ENCODE peak calls at places on chromosomes 13 and 19, in six cellular contexts. Q, L, I, D, H and K are unnamed samples.

GRCh38 chr13:94825507-94825906 is 113.2 kb upstream of the SOX21 start:
- DNase-seq in D (no peak), Q (no peak), H (no peak), I (peak), L (no peak), K (peak)

GRCh38 chr13:40061466-40062450 is 406.3 kb downstream of the COG6 start:
- DNase-seq in I (no peak), Q (no peak), D (no peak), L (no peak), H (no peak), K (no peak)

GRCh38 chr13:42816538-42816937 is 35.2 kb downstream of the FAM216B start:
- DNase-seq in Q (no peak), L (no peak), H (no peak), D (no peak), I (no peak), K (no peak)

GRCh38 chr13:89380101-89380500 is 1708.9 kb downstream of the SLITRK5 start:
- DNase-seq in D (no peak), L (no peak), I (no peak), Q (no peak), H (no peak), K (no peak)

GRCh38 chr13:106534844-106535551 is 464 bp downstream of the EFNB2 start:
- DNase-seq in I (no peak), D (peak), L (no peak), H (peak), Q (no peak), K (peak)

GRCh38 chr13:36764957-36765356 is 54.1 kb upstream of the RFXAP start:
- DNase-seq in H (no peak), D (no peak), L (no peak), Q (no peak), I (peak), K (no peak)

GRCh38 chr19:6736917-6737283 is 480 bp downstream of the GPR108 start:
- DNase-seq in L (no peak), D (no peak), Q (no peak), H (no peak), I (no peak), K (no peak)

GRCh38 chr13:110780410-110780809 is 66.9 kb downstream of the ING1 start:
- DNase-seq in I (no peak), D (no peak), Q (no peak), L (no peak), H (no peak), K (no peak)

GRCh38 chr19:55452381-55453325 is 8.8 kb downstream of the ISOC2 start:
- DNase-seq in Q (no peak), D (peak), H (peak), L (no peak), I (peak), K (peak)

GRCh38 chr13:67045357-67045756 is 184.8 kb downstream of the PCDH9 start:
- DNase-seq in D (no peak), H (no peak), L (no peak), Q (no peak), I (no peak), K (no peak)

GRCh38 chr19:18746393-18747167 is 44.5 kb downstream of the COMP start:
- DNase-seq in Q (no peak), H (no peak), I (peak), D (no peak), L (no peak), K (no peak)

GRCh38 chr13:85864963-85865530 is 65.8 kb upstream of the SLITRK6 start:
- DNase-seq in I (peak), D (peak), Q (no peak), H (no peak), L (no peak), K (peak)

GRCh38 chr19:43804443-43804842 is 2.2 kb upstream of the LYPD5 start:
- DNase-seq in Q (no peak), H (no peak), I (no peak), D (no peak), L (no peak), K (no peak)

GRCh38 chr13:79404361-79404760 is 1.7 kb downstream of the RBM26 start:
- DNase-seq in D (no peak), L (no peak), H (no peak), Q (no peak), I (no peak), K (no peak)

GRCh38 chr19:16012552-16012951 is 63.7 kb upstream of the TPM4 start:
- DNase-seq in H (no peak), D (no peak), Q (no peak), L (no peak), I (no peak), K (no peak)

GRCh38 chr19:18768046-18768771 is 22.9 kb downstream of the COMP start:
- DNase-seq in Q (no peak), L (no peak), H (no peak), I (no peak), D (no peak), K (no peak)

GRCh38 chr19:13619203-13619632 is 112.9 kb upstream of the CACNA1A start:
- DNase-seq in L (no peak), H (no peak), I (no peak), D (peak), Q (peak), K (no peak)

GRCh38 chr19:28710278-28710677 is 502.7 kb downstream of the UQCRFS1 start:
- DNase-seq in D (peak), I (no peak), L (no peak), H (no peak), Q (no peak), K (no peak)